ENCODE peak calls at places on chromosomes 3 and 15, in five cellular contexts. V, P, L, U and O are unnamed samples.

GRCh38 chr3:54366839-54367238 is 244.5 kb downstream of the CACNA2D3 start:
- DNase-seq in V (no peak), P (no peak), L (no peak), U (no peak), O (no peak)

GRCh38 chr3:8451696-8452095 is 49.9 kb upstream of the LMCD1 start:
- DNase-seq in V (no peak), P (no peak), L (no peak), U (no peak), O (no peak)

GRCh38 chr3:179149951-179150350 is 1.8 kb downstream of the PIK3CA start:
- DNase-seq in V (no peak), P (no peak), L (no peak), U (no peak), O (no peak)

GRCh38 chr3:148203263-148204010 is 494.3 kb upstream of the AGTR1 start:
- DNase-seq in V (no peak), P (no peak), L (no peak), U (no peak), O (no peak)

GRCh38 chr3:126030455-126030854 is 53.5 kb downstream of the SLC41A3 start:
- DNase-seq in V (no peak), P (no peak), L (peak; percentile 8), U (no peak), O (no peak)

GRCh38 chr15:82970696-82971095 is 15.3 kb upstream of the RAMAC start:
- DNase-seq in V (no peak), P (no peak), L (no peak), U (no peak), O (no peak)

GRCh38 chr3:37969601-37970100 is 20.9 kb upstream of the VILL start:
- DNase-seq in V (no peak), P (no peak), L (no peak), U (no peak), O (no peak)

GRCh38 chr3:126926684-126927404 is 56.1 kb upstream of the PLXNA1 start:
- DNase-seq in V (no peak), P (peak; percentile 24), L (no peak), U (no peak), O (no peak)

GRCh38 chr15:67254238-67255175 is at the start of the genes AAGAB and IQCH:
- DNase-seq in V (peak; percentile 100), P (peak; percentile 86), L (peak; percentile 98), U (peak; percentile 97), O (peak; percentile 97)

GRCh38 chr3:61875073-61875472 is 313.7 kb downstream of the PTPRG start:
- DNase-seq in V (no peak), P (no peak), L (no peak), U (peak; percentile 82), O (no peak)

GRCh38 chr3:169147246-169148008 is 516.1 kb downstream of the MECOM start:
- DNase-seq in V (peak; percentile 76), P (no peak), L (peak; percentile 52), U (peak; percentile 94), O (no peak)

GRCh38 chr3:98563661-98564281 is 29.6 kb downstream of the CPOX start:
- DNase-seq in V (no peak), P (peak; percentile 17), L (no peak), U (no peak), O (no peak)

GRCh38 chr3:78798266-78798832 is 969.4 kb downstream of the ROBO1 start:
- DNase-seq in V (no peak), P (no peak), L (no peak), U (no peak), O (no peak)

GRCh38 chr15:83380682-83381081 is 66.5 kb upstream of the SH3GL3 start:
- DNase-seq in V (no peak), P (peak; percentile 8), L (no peak), U (peak; percentile 34), O (peak; percentile 56)

GRCh38 chr15:89486726-89487050 is 9.7 kb downstream of the RHCG start:
- DNase-seq in V (peak; percentile 77), P (no peak), L (no peak), U (peak; percentile 69), O (no peak)

GRCh38 chr3:57948782-57949242 is 59.4 kb upstream of the FLNB start:
- DNase-seq in V (no peak), P (no peak), L (no peak), U (peak; percentile 27), O (no peak)

GRCh38 chr3:186048119-186048518 is 60.8 kb downstream of the ETV5 start:
- DNase-seq in V (no peak), P (no peak), L (no peak), U (no peak), O (no peak)

GRCh38 chr15:38690737-38691332 is 126.2 kb upstream of the RASGRP1 start:
- DNase-seq in V (peak; percentile 82), P (no peak), L (peak; percentile 73), U (peak; percentile 87), O (no peak)

GRCh38 chr3:152376351-152377183 is 107.8 kb downstream of the MBNL1 start:
- DNase-seq in V (no peak), P (no peak), L (no peak), U (no peak), O (peak; percentile 7)

GRCh38 chr15:69098688-69099087 is 61.7 kb upstream of the GLCE start:
- DNase-seq in V (no peak), P (no peak), L (no peak), U (no peak), O (no peak)

GRCh38 chr3:141305436-141305835 is 62.9 kb upstream of the ZBTB38 start:
- DNase-seq in V (no peak), P (no peak), L (no peak), U (peak; percentile 21), O (no peak)

GRCh38 chr3:160450846-160451245 is 1.3 kb upstream of the TRIM59 start:
- DNase-seq in V (no peak), P (no peak), L (no peak), U (peak; percentile 35), O (no peak)

GRCh38 chr3:188270423-188270972 is 116.5 kb downstream of the LPP start:
- DNase-seq in V (no peak), P (no peak), L (no peak), U (no peak), O (no peak)

GRCh38 chr15:27826902-27827321 is 272.2 kb downstream of the OCA2 start:
- DNase-seq in V (no peak), P (no peak), L (no peak), U (no peak), O (no peak)
- TF ChIP-seq POLR2AphosphoS5 in V (no peak), P (no peak), L (no peak), U (no peak), O (no peak)

DNA sequence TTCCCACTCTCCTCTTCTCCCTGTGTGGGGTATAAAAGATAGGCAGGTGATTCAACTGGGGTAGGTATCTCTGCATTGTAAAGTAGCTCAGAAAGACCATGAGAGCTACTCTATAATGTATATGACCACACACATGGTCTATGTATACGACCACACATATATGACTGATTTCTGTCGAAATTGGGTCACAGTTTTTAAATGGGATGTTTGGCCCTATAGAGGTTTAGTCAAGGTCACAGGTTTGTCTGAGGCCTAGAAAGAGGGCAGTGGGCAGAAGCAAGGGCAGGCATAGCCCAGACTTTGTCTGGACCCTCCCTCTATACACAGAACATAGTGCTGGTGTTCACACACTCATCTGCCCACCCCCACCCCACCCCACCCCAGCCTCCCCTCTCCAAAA is 4.4 kb downstream of the LAMP3 start:
- DNase-seq in V (no peak), P (no peak), L (no peak), U (no peak), O (no peak)
- TF ChIP-seq POLR2AphosphoS5 in V (no peak), P (no peak), L (no peak), U (no peak), O (no peak)

GRCh38 chr3:15861163-15861562 is 63.4 kb upstream of the ANKRD28 start:
- DNase-seq in V (no peak), P (no peak), L (no peak), U (no peak), O (no peak)

GRCh38 chr3:15859507-15860013 is 61.8 kb upstream of the ANKRD28 start:
- DNase-seq in V (no peak), P (no peak), L (peak; percentile 86), U (peak; percentile 84), O (peak; percentile 69)

GRCh38 chr3:15858547-15859506 is 61.0 kb upstream of the ANKRD28 start:
- DNase-seq in V (peak; percentile 79), P (no peak), L (peak; percentile 85), U (peak; percentile 86), O (peak; percentile 53)

GRCh38 chr3:15860014-15860934 is 62.5 kb upstream of the ANKRD28 start:
- DNase-seq in V (peak; percentile 80), P (no peak), L (peak; percentile 29), U (peak; percentile 76), O (peak; percentile 7)
- TF ChIP-seq POLR2AphosphoS5 in V (peak; percentile 54), P (no peak), L (no peak), U (peak; percentile 52), O (no peak)

GRCh38 chr3:16599694-16600093 is 5.5 kb downstream of the DAZL start:
- DNase-seq in V (no peak), P (no peak), L (no peak), U (no peak), O (no peak)

GRCh38 chr3:16600771-16601538 is 4.3 kb downstream of the DAZL start:
- DNase-seq in V (peak; percentile 80), P (peak; percentile 45), L (peak; percentile 89), U (peak; percentile 91), O (no peak)

GRCh38 chr3:16596352-16597032 is 8.7 kb downstream of the DAZL start:
- DNase-seq in V (no peak), P (no peak), L (no peak), U (no peak), O (no peak)

GRCh38 chr3:16589867-16590624 is 15.2 kb downstream of the DAZL start:
- DNase-seq in V (no peak), P (no peak), L (no peak), U (no peak), O (no peak)

DNA sequence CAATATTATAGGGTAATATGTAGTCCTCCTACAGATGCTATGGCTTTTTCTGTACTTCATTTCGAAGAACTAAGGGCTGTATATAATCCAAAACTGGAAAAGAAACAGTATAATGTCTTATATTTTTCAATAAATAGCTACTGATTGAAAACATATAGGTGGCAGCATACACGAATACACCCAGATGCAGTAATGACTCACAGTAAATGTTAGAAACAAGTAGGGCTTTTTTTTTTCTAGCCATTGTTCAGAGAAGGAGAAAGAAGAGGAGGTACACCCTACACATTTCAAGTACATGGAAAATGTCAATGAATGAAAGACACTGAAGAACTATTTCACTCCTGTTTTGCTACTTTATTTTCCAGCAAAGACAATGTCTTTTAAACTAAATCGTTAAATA is 9.4 kb downstream of the DAZL start:
- DNase-seq in V (no peak), P (no peak), L (no peak), U (no peak), O (no peak)
- TF ChIP-seq POLR2AphosphoS5 in V (no peak), P (no peak), L (no peak), U (no peak), O (no peak)

DNA sequence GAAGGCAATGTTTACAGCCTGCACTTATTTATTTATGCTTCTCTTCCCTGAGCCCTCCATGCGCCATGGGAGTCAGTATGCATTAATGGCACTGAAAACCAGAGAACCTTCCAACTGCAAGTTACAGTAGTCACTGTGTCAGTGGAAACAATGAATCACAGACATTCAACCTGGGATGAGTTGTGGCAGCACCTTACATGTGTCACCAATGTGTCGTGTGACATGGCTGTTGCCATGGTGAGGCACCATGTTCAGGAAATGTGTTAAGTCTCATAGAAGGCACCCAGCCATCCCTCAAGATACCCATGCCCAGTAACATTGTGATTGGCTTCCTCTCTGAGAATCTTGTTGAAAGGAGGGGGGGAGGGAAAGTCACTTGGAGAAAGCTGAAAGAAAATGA is 105.0 kb downstream of the FOXP1 start:
- DNase-seq in V (no peak), P (no peak), L (no peak), U (no peak), O (no peak)
- TF ChIP-seq POLR2AphosphoS5 in V (no peak), P (no peak), L (no peak), U (no peak), O (no peak)